ENCODE peak calls at places on chromosomes 4 and X, in eight cellular contexts. V is AG20443, J is neural crest cell, M is lower lobe of right lung, S is HCT116, B is Kasumi-1, E is substantia nigra, U is Peyer's patch. Y is an unnamed sample.

GRCh38 chrX:147900349-147900748 is 11.4 kb upstream of the FMR1 start:
- DNase-seq in V (no peak), J (no peak), M (no peak), S (no peak), B (no peak), E (no peak), U (no peak), Y (no peak)

GRCh38 chrX:2689773-2690666 is 1.1 kb upstream of the CD99 start:
- DNase-seq in V (no peak), J (no peak), M (no peak), S (no peak), B (no peak), E (no peak), U (no peak), Y (no peak)

GRCh38 chrX:110665636-110666035 is 130.0 kb downstream of the CHRDL1 start:
- DNase-seq in V (peak), J (peak), M (peak), S (no peak), B (peak), E (no peak), U (no peak), Y (no peak)

GRCh38 chrX:20063716-20064351 is 52.9 kb downstream of the MAP7D2 start:
- DNase-seq in V (no peak), J (no peak), M (no peak), S (no peak), B (no peak), E (no peak), U (no peak), Y (no peak)

GRCh38 chr4:71206763-71207162 is 132.1 kb upstream of the SLC4A4 start:
- DNase-seq in V (peak), J (no peak), M (no peak), S (no peak), B (no peak), E (no peak), U (no peak), Y (no peak)

GRCh38 chr4:48329193-48329592 is 12.1 kb upstream of the SLAIN2 start:
- DNase-seq in V (no peak), J (no peak), M (no peak), S (no peak), B (no peak), E (no peak), U (no peak), Y (no peak)

GRCh38 chrX:12013220-12013619 is 125.1 kb upstream of the FRMPD4 start:
- DNase-seq in V (peak), J (no peak), M (no peak), S (no peak), B (no peak), E (no peak), U (no peak), Y (no peak)

GRCh38 chrX:34371740-34372139 is 239.6 kb upstream of the FAM47A start:
- DNase-seq in V (no peak), J (no peak), M (no peak), S (no peak), B (no peak), E (no peak), U (no peak), Y (no peak)

GRCh38 chr4:6777636-6778281 is 4.8 kb upstream of the KIAA0232 start:
- DNase-seq in V (no peak), J (no peak), M (no peak), S (no peak), B (peak), E (no peak), U (no peak), Y (no peak)

GRCh38 chr4:13160906-13161305 is 323.2 kb downstream of the RAB28 start:
- DNase-seq in V (peak), J (no peak), M (no peak), S (no peak), B (no peak), E (no peak), U (no peak), Y (no peak)

GRCh38 chr4:4432341-4433125 is 45.6 kb downstream of the NSG1 start:
- DNase-seq in V (no peak), J (no peak), M (no peak), S (no peak), B (no peak), E (no peak), U (no peak), Y (no peak)

GRCh38 chr4:40434126-40434692 is 99.1 kb downstream of the CHRNA9 start:
- DNase-seq in V (no peak), J (no peak), M (no peak), S (no peak), B (no peak), E (no peak), U (no peak), Y (no peak)

GRCh38 chr4:84482564-84483563 is 16.2 kb downstream of the NKX6-1 start:
- DNase-seq in V (peak), J (no peak), M (peak), S (no peak), B (no peak), E (no peak), U (no peak), Y (no peak)

GRCh38 chr4:1855334-1856070 is 454 bp downstream of the LETM1 start:
- DNase-seq in V (peak), J (no peak), M (peak), S (no peak), B (no peak), E (no peak), U (no peak), Y (peak)

GRCh38 chr4:142579483-142579882 is 266.6 kb downstream of the INPP4B start:
- DNase-seq in V (no peak), J (no peak), M (no peak), S (no peak), B (no peak), E (no peak), U (no peak), Y (no peak)

GRCh38 chr4:150160473-150160872 is 82.2 kb downstream of the DCLK2 start:
- DNase-seq in V (no peak), J (no peak), M (no peak), S (no peak), B (no peak), E (no peak), U (no peak), Y (no peak)

GRCh38 chr4:10706236-10706635 is 21.7 kb upstream of the CLNK start:
- DNase-seq in V (no peak), J (no peak), M (no peak), S (no peak), B (peak), E (no peak), U (no peak), Y (no peak)

Y was measured in heart left ventricle.